ENCODE peak calls at places on chromosomes 3 and 15, in five cellular contexts. One of them, this sample, is unnamed.

GRCh38 chr3:48739955-48740823 is 23.2 kb upstream of the IP6K2 start:
- DNase-seq in right cardiac atrium: peak; percentile 95
- DNase-seq in heart right ventricle: peak; percentile 92
- DNase-seq in GM23338: peak; percentile 94
- DNase-seq in IMR-90: peak; percentile 75
- DNase-seq in this sample: peak; percentile 87

GRCh38 chr3:10945683-10946287 is 46.8 kb upstream of the SLC6A1 start:
- DNase-seq in heart right ventricle: peak; percentile 69
- DNase-seq in GM23338: peak; percentile 90
- DNase-seq in right cardiac atrium: peak; percentile 59
- DNase-seq in IMR-90: peak; percentile 25
- DNase-seq in this sample: peak; percentile 66

GRCh38 chr3:52054689-52055511 is 1.5 kb downstream of the DUSP7 start:
- DNase-seq in GM23338: peak; percentile 62
- DNase-seq in heart right ventricle: no peak
- DNase-seq in right cardiac atrium: no peak
- DNase-seq in IMR-90: peak; percentile 15
- DNase-seq in this sample: peak; percentile 26

GRCh38 chr3:22496641-22497040 is 706.5 kb upstream of the UBE2E2 start:
- DNase-seq in IMR-90: no peak
- DNase-seq in GM23338: no peak
- DNase-seq in right cardiac atrium: no peak
- DNase-seq in heart right ventricle: no peak
- DNase-seq in this sample: no peak

GRCh38 chr3:172559029-172559428 is 35.8 kb upstream of the TNFSF10 start:
- DNase-seq in IMR-90: no peak
- DNase-seq in right cardiac atrium: no peak
- DNase-seq in GM23338: no peak
- DNase-seq in heart right ventricle: no peak
- DNase-seq in this sample: no peak

GRCh38 chr15:68341851-68342336 is 64.3 kb downstream of the FEM1B start:
- DNase-seq in IMR-90: peak; percentile 39
- DNase-seq in right cardiac atrium: peak; percentile 32
- DNase-seq in GM23338: no peak
- DNase-seq in heart right ventricle: no peak
- DNase-seq in this sample: no peak

GRCh38 chr15:99084965-99085364 is 19.9 kb upstream of the SYNM start:
- DNase-seq in right cardiac atrium: no peak
- DNase-seq in IMR-90: no peak
- DNase-seq in GM23338: no peak
- DNase-seq in heart right ventricle: no peak
- DNase-seq in this sample: no peak

GRCh38 chr3:13557926-13558325 is 9.0 kb downstream of the FBLN2 start:
- DNase-seq in GM23338: no peak
- DNase-seq in IMR-90: no peak
- DNase-seq in right cardiac atrium: no peak
- DNase-seq in heart right ventricle: no peak
- DNase-seq in this sample: no peak

GRCh38 chr3:32229565-32229964 is 8.9 kb upstream of the CMTM8 start:
- DNase-seq in right cardiac atrium: no peak
- DNase-seq in GM23338: no peak
- DNase-seq in IMR-90: no peak
- DNase-seq in heart right ventricle: no peak
- DNase-seq in this sample: no peak

GRCh38 chr15:62644216-62644873 is 398.2 kb upstream of the TPM1 start:
- DNase-seq in GM23338: no peak
- DNase-seq in heart right ventricle: no peak
- DNase-seq in right cardiac atrium: no peak
- DNase-seq in IMR-90: no peak
- DNase-seq in this sample: no peak

GRCh38 chr3:79843180-79843579 is 75.4 kb upstream of the ROBO1 start:
- DNase-seq in GM23338: no peak
- DNase-seq in heart right ventricle: no peak
- DNase-seq in IMR-90: no peak
- DNase-seq in right cardiac atrium: no peak
- DNase-seq in this sample: no peak

GRCh38 chr3:181105636-181106035 is 116.1 kb upstream of the DNAJC19 start:
- DNase-seq in GM23338: no peak
- DNase-seq in heart right ventricle: no peak
- DNase-seq in IMR-90: no peak
- DNase-seq in right cardiac atrium: no peak
- DNase-seq in this sample: no peak

GRCh38 chr15:66253643-66254363 is at the start of gene MEGF11:
- DNase-seq in right cardiac atrium: peak; percentile 30
- DNase-seq in GM23338: peak; percentile 87
- DNase-seq in heart right ventricle: peak; percentile 23
- DNase-seq in IMR-90: peak; percentile 28
- DNase-seq in this sample: no peak

GRCh38 chr15:22888120-22888859 is 49.8 kb downstream of the NIPA2 start:
- DNase-seq in right cardiac atrium: no peak
- DNase-seq in IMR-90: peak; percentile 99
- DNase-seq in GM23338: no peak
- DNase-seq in heart right ventricle: no peak
- DNase-seq in this sample: no peak

GRCh38 chr3:170585008-170585936 is 603 bp downstream of the SLC7A14 start:
- DNase-seq in IMR-90: peak; percentile 11
- DNase-seq in heart right ventricle: no peak
- DNase-seq in right cardiac atrium: peak; percentile 10
- DNase-seq in GM23338: peak; percentile 60
- DNase-seq in this sample: no peak

GRCh38 chr3:100210777-100211145 is 50.0 kb upstream of the TBC1D23 start:
- DNase-seq in IMR-90: peak; percentile 95
- DNase-seq in heart right ventricle: no peak
- DNase-seq in right cardiac atrium: no peak
- DNase-seq in GM23338: peak; percentile 88
- DNase-seq in this sample: no peak

GRCh38 chr15:70281811-70282307 is 184.1 kb upstream of the TLE3 start:
- DNase-seq in GM23338: no peak
- DNase-seq in heart right ventricle: no peak
- DNase-seq in right cardiac atrium: no peak
- DNase-seq in IMR-90: peak; percentile 66
- DNase-seq in this sample: no peak

GRCh38 chr3:167898091-167898490 is 162.6 kb downstream of the SERPINI1 start:
- DNase-seq in right cardiac atrium: no peak
- DNase-seq in GM23338: no peak
- DNase-seq in IMR-90: no peak
- DNase-seq in heart right ventricle: no peak
- DNase-seq in this sample: no peak

GRCh38 chr3:130894873-130895330 is 1.0 kb downstream of the ATP2C1 start:
- DNase-seq in right cardiac atrium: no peak
- DNase-seq in GM23338: peak; percentile 12
- DNase-seq in heart right ventricle: no peak
- DNase-seq in IMR-90: peak; percentile 17
- DNase-seq in this sample: no peak
- H3K27ac ChIP-seq in right cardiac atrium: no peak overlapping the region
- H3K27ac ChIP-seq in GM23338: no peak overlapping the region
- H3K27ac ChIP-seq in heart right ventricle: peak overlapping the region; percentile 98
- H3K27ac ChIP-seq in IMR-90: peak overlapping the region; percentile 75
- H3K27ac ChIP-seq in this sample: peak overlapping the region; percentile 97

GRCh38 chr15:64701051-64701450 is 74.3 kb downstream of the RBPMS2 start:
- DNase-seq in GM23338: peak; percentile 83
- DNase-seq in IMR-90: no peak
- DNase-seq in right cardiac atrium: no peak
- DNase-seq in heart right ventricle: no peak
- DNase-seq in this sample: no peak
- H3K27ac ChIP-seq in GM23338: peak overlapping the region; percentile 99
- H3K27ac ChIP-seq in IMR-90: no peak overlapping the region
- H3K27ac ChIP-seq in right cardiac atrium: no peak overlapping the region
- H3K27ac ChIP-seq in heart right ventricle: peak overlapping the region; percentile 97
- H3K27ac ChIP-seq in this sample: peak overlapping the region; percentile 92

DNA sequence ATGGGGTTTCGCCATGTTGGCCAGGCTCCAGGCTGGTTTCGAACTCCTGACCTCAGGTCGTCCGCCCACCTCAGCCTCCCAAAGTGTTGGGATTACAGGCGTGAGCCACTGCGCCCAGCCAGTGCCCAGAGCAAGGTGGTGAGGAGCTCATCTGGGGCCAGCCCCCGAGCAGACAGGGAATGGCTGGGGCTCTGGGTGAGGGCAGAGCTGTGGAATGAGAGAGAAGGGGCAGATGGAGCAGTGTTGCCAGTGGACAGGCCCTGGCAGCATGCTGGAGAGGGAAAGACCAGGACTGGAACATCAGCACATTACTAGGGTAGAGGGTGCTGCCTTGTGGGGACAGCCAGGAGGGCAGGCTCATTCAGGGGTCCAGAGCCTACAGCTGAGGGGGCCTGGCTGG is 37.1 kb upstream of the LIMD1 start:
- DNase-seq in IMR-90: no peak
- DNase-seq in right cardiac atrium: no peak
- DNase-seq in GM23338: no peak
- DNase-seq in heart right ventricle: no peak
- DNase-seq in this sample: no peak
- H3K27ac ChIP-seq in IMR-90: no peak overlapping the region
- H3K27ac ChIP-seq in right cardiac atrium: no peak overlapping the region
- H3K27ac ChIP-seq in GM23338: no peak overlapping the region
- H3K27ac ChIP-seq in heart right ventricle: no peak overlapping the region
- H3K27ac ChIP-seq in this sample: no peak overlapping the region

GRCh38 chr3:143207338-143207961 is 87.9 kb downstream of the CHST2 start:
- DNase-seq in right cardiac atrium: no peak
- DNase-seq in GM23338: no peak
- DNase-seq in heart right ventricle: no peak
- DNase-seq in IMR-90: peak; percentile 67
- DNase-seq in this sample: no peak
- H3K27ac ChIP-seq in right cardiac atrium: no peak overlapping the region
- H3K27ac ChIP-seq in GM23338: no peak overlapping the region
- H3K27ac ChIP-seq in heart right ventricle: no peak overlapping the region
- H3K27ac ChIP-seq in IMR-90: no peak overlapping the region
- H3K27ac ChIP-seq in this sample: no peak overlapping the region

DNA sequence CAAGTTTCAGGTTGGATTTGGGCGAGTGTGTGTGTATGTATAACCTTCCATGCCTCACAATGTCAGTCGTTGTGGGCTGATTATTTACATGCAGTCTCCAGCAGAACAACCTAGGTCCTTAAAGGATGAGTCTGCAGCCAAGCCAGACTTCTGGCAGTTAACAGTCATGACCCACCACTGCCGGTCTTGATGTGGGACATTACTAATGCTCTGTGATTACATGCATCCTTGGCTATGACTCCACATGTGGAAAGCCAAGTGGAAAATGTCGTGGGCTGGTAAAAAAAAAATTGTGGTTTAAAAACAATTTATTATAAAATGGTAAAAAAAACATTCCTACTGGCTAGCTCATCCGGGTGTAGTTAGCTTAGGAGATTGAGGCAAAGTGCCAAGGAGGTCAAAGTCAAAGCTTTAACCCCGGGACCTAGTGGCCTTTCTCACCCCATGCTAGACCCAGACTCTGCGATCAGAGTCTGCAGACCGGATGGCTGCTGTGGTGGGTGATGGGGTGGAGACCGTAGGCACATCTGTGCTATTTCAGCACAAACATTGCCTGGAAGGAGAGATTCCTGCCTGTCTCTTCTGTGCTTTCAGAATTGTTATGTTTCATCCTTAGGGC is 6.8 kb downstream of the RARRES1 start:
- DNase-seq in IMR-90: peak; percentile 100
- DNase-seq in heart right ventricle: no peak
- DNase-seq in GM23338: no peak
- DNase-seq in right cardiac atrium: peak; percentile 70
- DNase-seq in this sample: no peak
- H3K27ac ChIP-seq in IMR-90: peak overlapping the region; percentile 92
- H3K27ac ChIP-seq in heart right ventricle: peak overlapping the region; percentile 17
- H3K27ac ChIP-seq in GM23338: no peak overlapping the region
- H3K27ac ChIP-seq in right cardiac atrium: peak overlapping the region; percentile 87
- H3K27ac ChIP-seq in this sample: no peak overlapping the region

GRCh38 chr3:39809995-39810595 is 686 bp downstream of the MYRIP start:
- DNase-seq in heart right ventricle: peak; percentile 10
- DNase-seq in GM23338: peak; percentile 60
- DNase-seq in right cardiac atrium: peak; percentile 18
- DNase-seq in IMR-90: no peak
- DNase-seq in this sample: no peak

GRCh38 chr3:39810647-39811161 is 1.3 kb downstream of the MYRIP start:
- DNase-seq in IMR-90: no peak
- DNase-seq in heart right ventricle: no peak
- DNase-seq in GM23338: peak; percentile 40
- DNase-seq in right cardiac atrium: no peak
- DNase-seq in this sample: no peak

GRCh38 chr3:39809181-39809994 is at the start of gene MYRIP:
- DNase-seq in heart right ventricle: peak; percentile 60
- DNase-seq in right cardiac atrium: peak; percentile 68
- DNase-seq in IMR-90: no peak
- DNase-seq in GM23338: peak; percentile 89
- DNase-seq in this sample: no peak

GRCh38 chr3:39812537-39812936 is 3.1 kb downstream of the MYRIP start:
- DNase-seq in right cardiac atrium: peak; percentile 14
- DNase-seq in heart right ventricle: no peak
- DNase-seq in GM23338: peak; percentile 60
- DNase-seq in IMR-90: no peak
- DNase-seq in this sample: no peak

GRCh38 chr3:39811561-39811960 is 2.2 kb downstream of the MYRIP start:
- DNase-seq in GM23338: no peak
- DNase-seq in IMR-90: no peak
- DNase-seq in right cardiac atrium: no peak
- DNase-seq in heart right ventricle: no peak
- DNase-seq in this sample: no peak
- H3K27ac ChIP-seq in GM23338: no peak overlapping the region
- H3K27ac ChIP-seq in IMR-90: no peak overlapping the region
- H3K27ac ChIP-seq in right cardiac atrium: no peak overlapping the region
- H3K27ac ChIP-seq in heart right ventricle: no peak overlapping the region
- H3K27ac ChIP-seq in this sample: no peak overlapping the region

DNA sequence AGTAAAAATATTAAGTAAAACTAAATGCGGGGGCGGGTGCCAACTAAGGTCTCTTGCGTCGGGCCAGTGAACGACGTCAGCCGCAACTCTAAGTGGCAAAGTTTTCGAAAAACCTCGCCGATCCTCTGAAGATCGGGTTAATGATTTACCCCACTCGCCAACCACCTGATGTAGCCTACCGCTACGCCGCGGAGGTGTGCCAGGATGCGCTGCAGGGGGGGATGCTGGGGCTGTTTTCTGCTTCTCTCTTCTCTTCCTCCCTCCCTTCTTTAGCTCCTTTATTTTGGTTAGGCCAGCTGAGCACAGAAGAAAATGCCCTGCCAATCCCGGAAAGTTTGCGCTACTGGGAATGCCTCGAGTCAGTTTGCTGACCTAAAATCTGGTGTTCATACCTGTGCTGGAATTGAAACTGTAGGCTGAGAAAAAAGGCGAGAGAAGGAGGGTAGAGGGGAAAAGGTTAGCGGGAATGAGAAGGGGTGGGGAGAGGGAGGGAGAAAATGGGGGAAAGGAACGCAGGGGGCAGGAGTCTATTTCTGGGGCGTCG is 7.5 kb upstream of the FOXB1 start:
- DNase-seq in right cardiac atrium: no peak
- DNase-seq in GM23338: peak; percentile 64
- DNase-seq in IMR-90: no peak
- DNase-seq in heart right ventricle: no peak
- DNase-seq in this sample: no peak
- H3K27ac ChIP-seq in right cardiac atrium: no peak overlapping the region
- H3K27ac ChIP-seq in GM23338: peak overlapping the region; percentile 82
- H3K27ac ChIP-seq in IMR-90: no peak overlapping the region
- H3K27ac ChIP-seq in heart right ventricle: no peak overlapping the region
- H3K27ac ChIP-seq in this sample: no peak overlapping the region

This sample was measured in caudate nucleus.